ENCODE peak calls at places on chromosomes 16 and 17, in four cellular contexts. F is epithelial cell of proximal tubule, S is cardiac muscle cell, T is cardiac fibroblast. D is an unnamed sample.

GRCh38 chr17:70478883-70479282 is 309.6 kb downstream of the KCNJ2 start:
- DNase-seq in F (no peak), S (no peak), T (peak), D (no peak)

GRCh38 chr17:82126479-82127314 is 28.7 kb upstream of the FASN start:
- DNase-seq in F (no peak), S (no peak), T (no peak), D (no peak)

GRCh38 chr16:66207139-66207863 is 159.2 kb upstream of the CDH5 start:
- DNase-seq in F (no peak), S (no peak), T (peak), D (no peak)

GRCh38 chr16:72137380-72138063 is 34.4 kb downstream of the PMFBP1 start:
- DNase-seq in F (no peak), S (no peak), T (no peak), D (no peak)

GRCh38 chr17:70310251-70310672 is 140.9 kb downstream of the KCNJ2 start:
- DNase-seq in F (no peak), S (no peak), T (peak), D (peak)

GRCh38 chr16:19936431-19936830 is 51.8 kb upstream of the GPRC5B start:
- DNase-seq in F (no peak), S (no peak), T (no peak), D (no peak)

GRCh38 chr17:16488572-16488997 is 3.4 kb downstream of the LRRC75A start:
- DNase-seq in F (no peak), S (peak), T (no peak), D (peak)

GRCh38 chr17:1951920-1952319 is 73.2 kb downstream of the RTN4RL1 start:
- DNase-seq in F (no peak), S (no peak), T (no peak), D (no peak)

GRCh38 chr17:40062347-40063033 is at the start of gene THRA:
- DNase-seq in F (no peak), S (peak), T (peak), D (peak)

GRCh38 chr17:39225974-39226683 is 384 bp upstream of the STAC2 start:
- DNase-seq in F (no peak), S (peak), T (peak), D (peak)

GRCh38 chr16:50884066-50884860 is 142.4 kb downstream of the CYLD start:
- DNase-seq in F (no peak), S (no peak), T (no peak), D (no peak)

GRCh38 chr17:43211123-43211479 is 574 bp upstream of the TMEM106A start:
- DNase-seq in F (no peak), S (no peak), T (no peak), D (peak)

GRCh38 chr17:83053021-83053778 is 26.2 kb upstream of the METRNL start:
- DNase-seq in F (no peak), S (no peak), T (no peak), D (no peak)

GRCh38 chr17:76132574-76133338 is 8.3 kb downstream of the FOXJ1 start:
- DNase-seq in F (no peak), S (no peak), T (no peak), D (no peak)

GRCh38 chr17:1649844-1650409 is at the start of gene RILP:
- DNase-seq in F (no peak), S (peak), T (peak), D (peak)

GRCh38 chr16:46748775-46749705 is 896 bp upstream of the MYLK3 start:
- DNase-seq in F (no peak), S (peak), T (no peak), D (no peak)

GRCh38 chr16:46649571-46649970 is 28.4 kb upstream of the SHCBP1 start:
- DNase-seq in F (no peak), S (no peak), T (peak), D (peak)

GRCh38 chr17:82902972-82903874 is 63.4 kb upstream of the ZNF750 start:
- DNase-seq in F (no peak), S (no peak), T (no peak), D (no peak)

GRCh38 chr17:78568494-78569115 is 8.6 kb downstream of the DNAH17 start:
- DNase-seq in F (no peak), S (no peak), T (peak), D (peak)

GRCh38 chr16:685967-686366 is 1.8 kb upstream of the JMJD8 start:
- DNase-seq in F (no peak), S (peak), T (peak), D (peak)

GRCh38 chr16:46885960-46886763 is 2.0 kb downstream of the GPT2 start:
- DNase-seq in F (no peak), S (peak), T (peak), D (peak)

GRCh38 chr17:58245428-58246103 is 7.2 kb downstream of the LPO start:
- DNase-seq in F (no peak), S (no peak), T (peak), D (no peak)

GRCh38 chr17:60406887-60407286 is 15.0 kb upstream of the USP32 start:
- DNase-seq in F (no peak), S (no peak), T (no peak), D (peak)

GRCh38 chr17:1208966-1209365 is 29.2 kb upstream of the ABR start:
- DNase-seq in F (no peak), S (no peak), T (no peak), D (no peak)

GRCh38 chr16:21626659-21627277 is 25.6 kb downstream of the IGSF6 start:
- DNase-seq in F (peak), S (peak), T (peak), D (peak)

GRCh38 chr17:64164592-64165285 is 34.8 kb upstream of the ERN1 start:
- DNase-seq in F (no peak), S (no peak), T (no peak), D (no peak)

GRCh38 chr16:17607624-17608023 is 136.9 kb upstream of the XYLT1 start:
- DNase-seq in F (no peak), S (no peak), T (no peak), D (no peak)

GRCh38 chr17:50047488-50048126 is 8.3 kb upstream of the ITGA3 start:
- DNase-seq in F (peak), S (no peak), T (peak), D (peak)

GRCh38 chr17:62692721-62693431 is 65.4 kb downstream of the MRC2 start:
- DNase-seq in F (no peak), S (peak), T (peak), D (peak)

GRCh38 chr17:67386965-67387551 is 10.0 kb downstream of the PITPNC1 start:
- DNase-seq in F (no peak), S (peak), T (peak), D (peak)

GRCh38 chr16:88070989-88071625 is 119.9 kb downstream of the BANP start:
- DNase-seq in F (no peak), S (no peak), T (no peak), D (no peak)

GRCh38 chr17:80857721-80858171 is 133.9 kb upstream of the CHMP6 start:
- DNase-seq in F (no peak), S (no peak), T (no peak), D (no peak)

GRCh38 chr16:12868169-12868568 is 33.2 kb upstream of the SHISA9 start:
- DNase-seq in F (no peak), S (no peak), T (no peak), D (no peak)

GRCh38 chr17:60601443-60602384 is 1.7 kb downstream of the PPM1D start:
- DNase-seq in F (no peak), S (peak), T (peak), D (peak)

GRCh38 chr17:31112001-31112661 is 17.4 kb downstream of the NF1 start:
- DNase-seq in F (no peak), S (no peak), T (no peak), D (peak)

GRCh38 chr17:42519546-42520444 is 16.2 kb upstream of the NAGLU start:
- DNase-seq in F (peak), S (peak), T (peak), D (peak)

GRCh38 chr17:44334315-44335181 is 9.9 kb upstream of the SLC25A39 start:
- DNase-seq in F (no peak), S (no peak), T (no peak), D (no peak)
- TF ChIP-seq CTCF in F (no peak), S (no peak), T (no peak), D (no peak)

DNA sequence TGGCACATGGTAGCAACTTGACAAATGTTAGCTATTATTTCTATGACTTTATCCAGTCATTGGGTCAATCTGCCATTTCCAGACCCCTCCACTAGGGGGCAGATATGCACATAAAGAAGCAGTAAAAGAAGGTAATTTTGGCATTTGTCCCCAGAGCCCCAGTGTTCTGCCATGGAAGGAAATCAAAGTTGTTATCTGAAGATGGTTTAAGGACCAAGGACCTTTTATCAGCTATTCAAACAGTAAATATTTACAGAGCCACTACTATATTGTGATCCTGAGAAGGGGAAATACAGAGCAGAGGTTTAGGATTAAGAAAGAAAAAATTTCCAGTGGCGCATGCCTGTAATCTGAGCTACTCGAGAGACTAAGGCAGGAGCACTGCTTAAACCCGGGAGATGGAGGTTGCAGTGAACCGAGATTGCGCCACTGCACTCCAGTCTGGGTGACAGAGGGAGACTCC is 20.0 kb downstream of the TRAF4 start:
- DNase-seq in F (no peak), S (peak), T (peak), D (peak)
- TF ChIP-seq CTCF in F (peak), S (peak), T (peak), D (peak)

GRCh38 chr17:3535253-3535995 is 22.2 kb downstream of the TRPV3 start:
- DNase-seq in F (no peak), S (peak), T (peak), D (peak)
- TF ChIP-seq CTCF in F (peak), S (peak), T (peak), D (peak)

GRCh38 chr16:3150346-3151218 is 15.8 kb downstream of the ZNF213 start:
- DNase-seq in F (peak), S (peak), T (peak), D (peak)

GRCh38 chr16:3149193-3149530 is 14.3 kb downstream of the ZNF213 start:
- DNase-seq in F (no peak), S (no peak), T (no peak), D (no peak)

GRCh38 chr16:3148256-3149192 is 13.7 kb downstream of the ZNF213 start:
- DNase-seq in F (no peak), S (no peak), T (no peak), D (no peak)

GRCh38 chr16:3147757-3148104 is 12.9 kb downstream of the ZNF213 start:
- DNase-seq in F (no peak), S (no peak), T (no peak), D (no peak)

DNA sequence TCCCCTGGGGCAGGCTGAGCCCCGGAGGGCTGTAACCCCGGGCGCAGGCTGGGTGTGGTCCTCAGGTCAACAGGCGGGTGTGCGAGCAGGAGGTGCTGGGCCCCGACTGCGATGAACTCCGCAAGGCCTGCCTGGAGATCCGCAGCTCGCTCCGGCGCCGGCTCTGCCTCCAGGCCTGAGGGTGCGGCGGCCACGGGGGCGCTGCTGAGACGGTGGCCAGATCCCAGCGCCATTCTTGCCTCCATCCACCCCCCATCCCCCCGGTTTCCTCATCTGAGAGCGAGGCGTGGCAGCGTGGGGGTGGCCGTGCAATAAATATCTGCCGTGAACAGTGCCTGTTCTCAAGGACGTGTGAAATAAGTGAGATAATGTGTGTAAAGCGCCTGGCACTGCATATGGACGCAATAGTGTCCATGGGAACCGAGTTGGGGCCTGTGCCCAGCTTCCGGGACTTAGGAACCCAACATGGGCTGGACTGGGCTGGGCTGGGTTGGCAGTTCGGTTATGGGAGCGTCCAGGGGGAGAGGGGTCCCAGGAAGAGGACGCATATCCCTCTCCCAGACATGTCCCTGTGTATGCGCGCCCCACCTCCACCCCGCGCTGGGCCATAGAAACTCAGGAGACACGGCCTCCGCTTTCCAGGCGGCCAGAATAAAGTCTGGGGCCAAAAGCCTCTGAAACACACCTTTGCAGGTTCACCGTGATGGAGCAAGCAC is 15.0 kb downstream of the ZNF213 start:
- DNase-seq in F (no peak), S (peak), T (peak), D (peak)
- TF ChIP-seq CTCF in F (peak), S (peak), T (peak), D (peak)

GRCh38 chr17:18093616-18094408 is 6.1 kb downstream of the DRG2 start:
- DNase-seq in F (peak), S (peak), T (peak), D (peak)
- TF ChIP-seq CTCF in F (peak), S (peak), T (peak), D (peak)

D was measured in fibroblast of villous mesenchyme.